ENCODE peak calls at places on chromosomes 5 and 9, in six cellular contexts. One of them, this sample, is unnamed.

GRCh38 chr5:32051796-32052195 is 122.3 kb downstream of the GOLPH3 start:
- DNase-seq in hypothalamus: no peak
- DNase-seq in pancreas: no peak
- DNase-seq in epithelial cell of esophagus: no peak
- DNase-seq in HTR-8/SVneo: no peak
- DNase-seq in IMR-90: no peak
- DNase-seq in this sample: no peak

GRCh38 chr5:116583823-116584222 is 9.2 kb upstream of the SEMA6A start:
- DNase-seq in hypothalamus: no peak
- DNase-seq in pancreas: no peak
- DNase-seq in epithelial cell of esophagus: peak; percentile 68
- DNase-seq in HTR-8/SVneo: no peak
- DNase-seq in IMR-90: no peak
- DNase-seq in this sample: no peak

GRCh38 chr9:13322828-13323550 is 43.5 kb upstream of the MPDZ start:
- DNase-seq in hypothalamus: no peak
- DNase-seq in pancreas: no peak
- DNase-seq in epithelial cell of esophagus: no peak
- DNase-seq in HTR-8/SVneo: no peak
- DNase-seq in IMR-90: no peak
- DNase-seq in this sample: no peak

GRCh38 chr5:77222722-77223121 is 12.2 kb downstream of the PDE8B start:
- DNase-seq in hypothalamus: no peak
- DNase-seq in pancreas: no peak
- DNase-seq in epithelial cell of esophagus: no peak
- DNase-seq in HTR-8/SVneo: no peak
- DNase-seq in IMR-90: no peak
- DNase-seq in this sample: no peak

GRCh38 chr5:8848362-8848761 is 697.5 kb downstream of the SEMA5A start:
- DNase-seq in hypothalamus: no peak
- DNase-seq in pancreas: no peak
- DNase-seq in epithelial cell of esophagus: no peak
- DNase-seq in HTR-8/SVneo: no peak
- DNase-seq in IMR-90: no peak
- DNase-seq in this sample: no peak

GRCh38 chr5:45399041-45399440 is 297.1 kb downstream of the HCN1 start:
- DNase-seq in hypothalamus: no peak
- DNase-seq in pancreas: no peak
- DNase-seq in epithelial cell of esophagus: no peak
- DNase-seq in HTR-8/SVneo: no peak
- DNase-seq in IMR-90: no peak
- DNase-seq in this sample: no peak

GRCh38 chr9:98404157-98404695 is 148.8 kb upstream of the TBC1D2 start:
- DNase-seq in hypothalamus: no peak
- DNase-seq in pancreas: no peak
- DNase-seq in epithelial cell of esophagus: no peak
- DNase-seq in HTR-8/SVneo: no peak
- DNase-seq in IMR-90: no peak
- DNase-seq in this sample: no peak

GRCh38 chr5:146409081-146409671 is 38.0 kb upstream of the TCERG1 start:
- DNase-seq in hypothalamus: no peak
- DNase-seq in pancreas: no peak
- DNase-seq in epithelial cell of esophagus: peak; percentile 86
- DNase-seq in HTR-8/SVneo: no peak
- DNase-seq in IMR-90: peak; percentile 26
- DNase-seq in this sample: no peak

GRCh38 chr5:181260720-181261319 is at the start of gene TRIM52:
- DNase-seq in hypothalamus: no peak
- DNase-seq in pancreas: peak; percentile 89
- DNase-seq in epithelial cell of esophagus: peak; percentile 84
- DNase-seq in HTR-8/SVneo: peak; percentile 89
- DNase-seq in IMR-90: peak; percentile 87
- DNase-seq in this sample: peak; percentile 88

GRCh38 chr5:55897905-55898304 is 46.7 kb downstream of the IL31RA start:
- DNase-seq in hypothalamus: no peak
- DNase-seq in pancreas: no peak
- DNase-seq in epithelial cell of esophagus: peak; percentile 48
- DNase-seq in HTR-8/SVneo: no peak
- DNase-seq in IMR-90: peak; percentile 62
- DNase-seq in this sample: peak; percentile 87

GRCh38 chr9:25048098-25048497 is 502.4 kb upstream of the IZUMO3 start:
- DNase-seq in hypothalamus: no peak
- DNase-seq in pancreas: no peak
- DNase-seq in epithelial cell of esophagus: no peak
- DNase-seq in HTR-8/SVneo: no peak
- DNase-seq in IMR-90: no peak
- DNase-seq in this sample: no peak

GRCh38 chr9:137658778-137659177 is 40.0 kb downstream of the EHMT1 start:
- DNase-seq in hypothalamus: no peak
- DNase-seq in pancreas: no peak
- DNase-seq in epithelial cell of esophagus: no peak
- DNase-seq in HTR-8/SVneo: no peak
- DNase-seq in IMR-90: no peak
- DNase-seq in this sample: no peak

GRCh38 chr9:27303219-27303618 is 6.3 kb upstream of the EQTN start:
- DNase-seq in hypothalamus: no peak
- DNase-seq in pancreas: no peak
- DNase-seq in epithelial cell of esophagus: no peak
- DNase-seq in HTR-8/SVneo: peak; percentile 22
- DNase-seq in IMR-90: peak; percentile 4
- DNase-seq in this sample: peak; percentile 31

GRCh38 chr9:114218264-114219120 is 63.2 kb downstream of the COL27A1 start:
- DNase-seq in hypothalamus: no peak
- DNase-seq in pancreas: no peak
- DNase-seq in epithelial cell of esophagus: no peak
- DNase-seq in HTR-8/SVneo: no peak
- DNase-seq in IMR-90: peak; percentile 57
- DNase-seq in this sample: no peak

GRCh38 chr5:102531506-102531905 is 32.7 kb upstream of the SLCO6A1 start:
- DNase-seq in hypothalamus: no peak
- DNase-seq in pancreas: no peak
- DNase-seq in epithelial cell of esophagus: peak; percentile 4
- DNase-seq in HTR-8/SVneo: no peak
- DNase-seq in IMR-90: no peak
- DNase-seq in this sample: no peak

GRCh38 chr5:138981131-138981530 is 106.0 kb upstream of the LRRTM2 start:
- DNase-seq in hypothalamus: no peak
- DNase-seq in pancreas: no peak
- DNase-seq in epithelial cell of esophagus: no peak
- DNase-seq in HTR-8/SVneo: no peak
- DNase-seq in IMR-90: peak; percentile 77
- DNase-seq in this sample: no peak

GRCh38 chr5:179265529-179266290 is 79.6 kb downstream of the ADAMTS2 start:
- DNase-seq in hypothalamus: peak; percentile 32
- DNase-seq in pancreas: peak; percentile 37
- DNase-seq in epithelial cell of esophagus: peak; percentile 10
- DNase-seq in HTR-8/SVneo: peak; percentile 91
- DNase-seq in IMR-90: peak; percentile 99
- DNase-seq in this sample: peak; percentile 70

GRCh38 chr5:23257656-23258055 is 249.8 kb upstream of the PRDM9 start:
- DNase-seq in hypothalamus: no peak
- DNase-seq in pancreas: no peak
- DNase-seq in epithelial cell of esophagus: peak; percentile 97
- DNase-seq in HTR-8/SVneo: no peak
- DNase-seq in IMR-90: no peak
- DNase-seq in this sample: no peak

GRCh38 chr9:38287420-38287985 is 105.0 kb upstream of the ALDH1B1 start:
- DNase-seq in hypothalamus: no peak
- DNase-seq in pancreas: no peak
- DNase-seq in epithelial cell of esophagus: peak; percentile 88
- DNase-seq in HTR-8/SVneo: no peak
- DNase-seq in IMR-90: no peak
- DNase-seq in this sample: no peak

GRCh38 chr9:75775966-75776691 is 114.3 kb upstream of the PCSK5 start:
- DNase-seq in hypothalamus: no peak
- DNase-seq in pancreas: no peak
- DNase-seq in epithelial cell of esophagus: no peak
- DNase-seq in HTR-8/SVneo: no peak
- DNase-seq in IMR-90: no peak
- DNase-seq in this sample: no peak

GRCh38 chr5:142110046-142110531 is 1.5 kb downstream of the NDFIP1 start:
- DNase-seq in hypothalamus: no peak
- DNase-seq in pancreas: peak; percentile 2
- DNase-seq in epithelial cell of esophagus: peak; percentile 36
- DNase-seq in HTR-8/SVneo: no peak
- DNase-seq in IMR-90: peak; percentile 59
- DNase-seq in this sample: peak; percentile 43

GRCh38 chr9:129007766-129008468 is 20.2 kb downstream of the SH3GLB2 start:
- DNase-seq in hypothalamus: no peak
- DNase-seq in pancreas: no peak
- DNase-seq in epithelial cell of esophagus: peak; percentile 34
- DNase-seq in HTR-8/SVneo: no peak
- DNase-seq in IMR-90: no peak
- DNase-seq in this sample: no peak

GRCh38 chr9:135703726-135704125 is 1.7 kb downstream of the KCNT1 start:
- DNase-seq in hypothalamus: no peak
- DNase-seq in pancreas: no peak
- DNase-seq in epithelial cell of esophagus: peak; percentile 1
- DNase-seq in HTR-8/SVneo: no peak
- DNase-seq in IMR-90: no peak
- DNase-seq in this sample: no peak

GRCh38 chr5:150116667-150117395 is 30.5 kb upstream of the CSF1R start:
- DNase-seq in hypothalamus: no peak
- DNase-seq in pancreas: no peak
- DNase-seq in epithelial cell of esophagus: peak; percentile 57
- DNase-seq in HTR-8/SVneo: no peak
- DNase-seq in IMR-90: peak; percentile 27
- DNase-seq in this sample: peak; percentile 3

GRCh38 chr5:126866837-126867236 is 89.9 kb downstream of the LMNB1 start:
- DNase-seq in hypothalamus: no peak
- DNase-seq in pancreas: no peak
- DNase-seq in epithelial cell of esophagus: no peak
- DNase-seq in HTR-8/SVneo: no peak
- DNase-seq in IMR-90: no peak
- DNase-seq in this sample: no peak

GRCh38 chr5:98428806-98429205 is 344.7 kb upstream of the RGMB start:
- DNase-seq in hypothalamus: no peak
- DNase-seq in pancreas: no peak
- DNase-seq in epithelial cell of esophagus: peak; percentile 7
- DNase-seq in HTR-8/SVneo: no peak
- DNase-seq in IMR-90: peak; percentile 54
- DNase-seq in this sample: no peak

GRCh38 chr9:69496803-69497450 is 171.9 kb downstream of the ENTREP1 start:
- DNase-seq in hypothalamus: no peak
- DNase-seq in pancreas: no peak
- DNase-seq in epithelial cell of esophagus: no peak
- DNase-seq in HTR-8/SVneo: no peak
- DNase-seq in IMR-90: no peak
- DNase-seq in this sample: no peak

GRCh38 chr5:127031863-127032232 is 1.5 kb upstream of the MARCHF3 start:
- DNase-seq in hypothalamus: no peak
- DNase-seq in pancreas: no peak
- DNase-seq in epithelial cell of esophagus: no peak
- DNase-seq in HTR-8/SVneo: peak; percentile 5
- DNase-seq in IMR-90: no peak
- DNase-seq in this sample: no peak

GRCh38 chr9:111730937-111731567 is 63.7 kb downstream of the SHOC1 start:
- DNase-seq in hypothalamus: no peak
- DNase-seq in pancreas: no peak
- DNase-seq in epithelial cell of esophagus: peak; percentile 72
- DNase-seq in HTR-8/SVneo: no peak
- DNase-seq in IMR-90: peak; percentile 33
- DNase-seq in this sample: no peak

GRCh38 chr5:154165886-154166285 is 24.6 kb upstream of the GALNT10 start:
- DNase-seq in hypothalamus: no peak
- DNase-seq in pancreas: no peak
- DNase-seq in epithelial cell of esophagus: no peak
- DNase-seq in HTR-8/SVneo: no peak
- DNase-seq in IMR-90: no peak
- DNase-seq in this sample: no peak

GRCh38 chr9:114029311-114030170 is 48.6 kb downstream of the AMBP start:
- DNase-seq in hypothalamus: no peak
- DNase-seq in pancreas: no peak
- DNase-seq in epithelial cell of esophagus: no peak
- DNase-seq in HTR-8/SVneo: no peak
- DNase-seq in IMR-90: no peak
- DNase-seq in this sample: no peak